ENCODE peak calls at places on chromosomes 2 and 18, in eight cellular contexts. A, Q, Y, X, Z, S, P and L are unnamed samples.

GRCh38 chr18:58991127-58991798 is 126.6 kb downstream of the ZNF532 start:
- DNase-seq in A (no peak), Q (no peak), Y (no peak), X (no peak), Z (peak), S (no peak), P (no peak), L (peak)

GRCh38 chr18:34194239-34194638 is 30.5 kb downstream of the NOL4 start:
- DNase-seq in A (no peak), Q (no peak), Y (no peak), X (no peak), Z (no peak), S (no peak), P (no peak), L (no peak)

GRCh38 chr2:121777699-121778058 is 22.2 kb downstream of the TSN start:
- DNase-seq in A (no peak), Q (no peak), Y (no peak), X (no peak), Z (peak), S (peak), P (no peak), L (peak)

GRCh38 chr2:197307236-197307932 is 3.2 kb downstream of the ANKRD44 start:
- DNase-seq in A (no peak), Q (no peak), Y (no peak), X (no peak), Z (no peak), S (no peak), P (no peak), L (no peak)

GRCh38 chr2:68862889-68863288 is 8.3 kb downstream of the BMP10 start:
- DNase-seq in A (no peak), Q (no peak), Y (no peak), X (no peak), Z (no peak), S (no peak), P (no peak), L (no peak)

GRCh38 chr2:201781583-201782051 is 884 bp upstream of the ALS2 start:
- DNase-seq in A (no peak), Q (no peak), Y (peak), X (no peak), Z (no peak), S (no peak), P (no peak), L (no peak)

GRCh38 chr18:62324355-62324828 is 718 bp upstream of the TNFRSF11A start:
- DNase-seq in A (no peak), Q (no peak), Y (no peak), X (no peak), Z (no peak), S (no peak), P (no peak), L (no peak)

GRCh38 chr2:241300000-241300399 is 15.5 kb downstream of the HDLBP start:
- DNase-seq in A (no peak), Q (no peak), Y (no peak), X (no peak), Z (no peak), S (no peak), P (no peak), L (no peak)

GRCh38 chr2:156436477-156437085 is 402 bp downstream of the GPD2 start:
- DNase-seq in A (no peak), Q (peak), Y (no peak), X (no peak), Z (peak), S (peak), P (no peak), L (no peak)

GRCh38 chr2:121776885-121777698 is 21.6 kb downstream of the TSN start:
- DNase-seq in A (no peak), Q (no peak), Y (no peak), X (no peak), Z (no peak), S (peak), P (no peak), L (peak)

GRCh38 chr18:33946322-33946721 is 278.4 kb downstream of the NOL4 start:
- DNase-seq in A (no peak), Q (no peak), Y (no peak), X (no peak), Z (peak), S (no peak), P (no peak), L (peak)

GRCh38 chr2:121475811-121476571 is 54.7 kb upstream of the RNU4ATAC start:
- DNase-seq in A (no peak), Q (no peak), Y (no peak), X (no peak), Z (no peak), S (no peak), P (no peak), L (no peak)

GRCh38 chr18:7789853-7790552 is 222.9 kb downstream of the PTPRM start:
- DNase-seq in A (peak), Q (peak), Y (peak), X (peak), Z (peak), S (peak), P (no peak), L (peak)

GRCh38 chr2:158144914-158145625 is 43.4 kb downstream of the UPP2 start:
- DNase-seq in A (no peak), Q (no peak), Y (no peak), X (no peak), Z (no peak), S (no peak), P (no peak), L (no peak)

GRCh38 chr2:128386066-128386465 is 67.4 kb upstream of the HS6ST1 start:
- DNase-seq in A (no peak), Q (no peak), Y (no peak), X (no peak), Z (no peak), S (no peak), P (peak), L (no peak)